ENCODE peak calls at places on chromosomes 5 and 9, in five cellular contexts. Y is AG20443, D is AG09319, C is BE2C, S is aorta. P is an unnamed sample.

GRCh38 chr5:134997015-134997414 is 29.3 kb downstream of the CATSPER3 start:
- DNase-seq in Y (peak; percentile 9), D (no peak), C (no peak), S (no peak), P (no peak)

GRCh38 chr5:143187495-143187894 is 216.0 kb downstream of the NR3C1 start:
- DNase-seq in Y (no peak), D (no peak), C (no peak), S (no peak), P (no peak)

GRCh38 chr9:116978155-116978554 is 291.1 kb downstream of the TRIM32 start:
- DNase-seq in Y (no peak), D (no peak), C (no peak), S (no peak), P (no peak)

GRCh38 chr5:79795764-79796398 is 106.2 kb downstream of the CMYA5 start:
- DNase-seq in Y (peak; percentile 60), D (no peak), C (no peak), S (no peak), P (peak; percentile 47)

GRCh38 chr5:71533142-71533541 is 54.0 kb upstream of the MCCC2 start:
- DNase-seq in Y (no peak), D (no peak), C (no peak), S (no peak), P (no peak)

GRCh38 chr5:149172261-149172660 is 31.0 kb downstream of the ABLIM3 start:
- DNase-seq in Y (peak; percentile 86), D (no peak), C (no peak), S (no peak), P (no peak)

GRCh38 chr5:164573397-164573796 is 1068.0 kb downstream of the MAT2B start:
- DNase-seq in Y (no peak), D (no peak), C (no peak), S (no peak), P (no peak)

GRCh38 chr9:132161743-132162187 is at the start of gene NTNG2:
- DNase-seq in Y (no peak), D (no peak), C (no peak), S (no peak), P (no peak)

GRCh38 chr9:68991457-68991856 is 22.5 kb downstream of the PRKACG start:
- DNase-seq in Y (no peak), D (no peak), C (no peak), S (no peak), P (no peak)

GRCh38 chr5:56617998-56618397 is 197.4 kb upstream of the MAP3K1 start:
- DNase-seq in Y (no peak), D (no peak), C (no peak), S (no peak), P (no peak)

GRCh38 chr9:121353246-121353975 is 16.6 kb downstream of the STOM start:
- DNase-seq in Y (no peak), D (no peak), C (no peak), S (no peak), P (no peak)

GRCh38 chr9:131733601-131734061 is 6.2 kb downstream of the RAPGEF1 start:
- DNase-seq in Y (peak; percentile 85), D (peak; percentile 82), C (peak; percentile 78), S (peak; percentile 74), P (no peak)

GRCh38 chr5:122137702-122138101 is 8.4 kb downstream of the ZNF474 start:
- DNase-seq in Y (no peak), D (no peak), C (no peak), S (no peak), P (no peak)

GRCh38 chr5:67773439-67773988 is 442.0 kb upstream of the PIK3R1 start:
- DNase-seq in Y (peak; percentile 29), D (no peak), C (no peak), S (no peak), P (no peak)

GRCh38 chr5:132364319-132364718 is 5.2 kb upstream of the SLC22A5 start:
- DNase-seq in Y (peak; percentile 81), D (peak; percentile 60), C (no peak), S (no peak), P (no peak)

GRCh38 chr5:114782869-114783268 is 386.8 kb downstream of the TRIM36 start:
- DNase-seq in Y (no peak), D (no peak), C (peak; percentile 18), S (peak; percentile 74), P (no peak)

GRCh38 chr5:1156033-1156753 is 44.3 kb upstream of the SLC12A7 start:
- DNase-seq in Y (no peak), D (no peak), C (no peak), S (no peak), P (no peak)

GRCh38 chr5:107378218-107378899 is 292.4 kb downstream of the EFNA5 start:
- DNase-seq in Y (no peak), D (no peak), C (no peak), S (no peak), P (no peak)

GRCh38 chr9:130336885-130337284 is 71.3 kb downstream of the HMCN2 start:
- DNase-seq in Y (no peak), D (no peak), C (no peak), S (no peak), P (no peak)

GRCh38 chr9:95641591-95641990 is 124.8 kb upstream of the PTCH1 start:
- DNase-seq in Y (no peak), D (no peak), C (peak; percentile 54), S (no peak), P (no peak)

GRCh38 chr5:115098041-115098702 is 71.5 kb downstream of the TRIM36 start:
- DNase-seq in Y (peak; percentile 70), D (peak; percentile 19), C (peak; percentile 46), S (no peak), P (no peak)

GRCh38 chr5:3121813-3122212 is 370.3 kb upstream of the IRX2 start:
- DNase-seq in Y (no peak), D (no peak), C (no peak), S (no peak), P (no peak)

GRCh38 chr9:101307041-101307440 is 77.8 kb downstream of the BAAT start:
- DNase-seq in Y (no peak), D (no peak), C (no peak), S (no peak), P (no peak)

GRCh38 chr9:84456526-84456925 is 116.0 kb upstream of the SLC28A3 start:
- DNase-seq in Y (no peak), D (no peak), C (no peak), S (no peak), P (no peak)

GRCh38 chr5:14487896-14488570 is 93.6 kb upstream of the OTULINL start:
- DNase-seq in Y (peak; percentile 16), D (no peak), C (no peak), S (no peak), P (no peak)

GRCh38 chr9:86925686-86926085 is 21.6 kb downstream of the GAS1 start:
- DNase-seq in Y (peak; percentile 45), D (no peak), C (no peak), S (no peak), P (no peak)

GRCh38 chr9:121613009-121613766 is 38.2 kb upstream of the DAB2IP start:
- DNase-seq in Y (no peak), D (no peak), C (no peak), S (no peak), P (no peak)

GRCh38 chr9:33418090-33418489 is 15.7 kb upstream of the AQP7 start:
- DNase-seq in Y (no peak), D (no peak), C (no peak), S (no peak), P (no peak)

GRCh38 chr9:98795970-98796363 is 388 bp downstream of the ANKS6 start:
- DNase-seq in Y (peak; percentile 60), D (no peak), C (peak; percentile 30), S (peak; percentile 54), P (no peak)

GRCh38 chr5:891117-891836 is 1.3 kb downstream of the BRD9 start:
- DNase-seq in Y (no peak), D (no peak), C (peak; percentile 35), S (no peak), P (no peak)

GRCh38 chr9:105243935-105244273 is 547 bp upstream of the SLC44A1 start:
- DNase-seq in Y (no peak), D (no peak), C (no peak), S (no peak), P (no peak)

GRCh38 chr9:133440884-133441283 is 18.7 kb downstream of the ADAMTS13 start:
- DNase-seq in Y (no peak), D (no peak), C (no peak), S (no peak), P (no peak)

GRCh38 chr5:400282-401215 is 42.4 kb upstream of the EXOC3 start:
- DNase-seq in Y (peak; percentile 78), D (peak; percentile 89), C (no peak), S (peak; percentile 40), P (peak; percentile 17)

GRCh38 chr5:59351076-59351794 is 542.3 kb downstream of the PDE4D start:
- DNase-seq in Y (no peak), D (no peak), C (no peak), S (no peak), P (peak; percentile 33)

GRCh38 chr9:90508940-90509339 is 133.7 kb downstream of the DIRAS2 start:
- DNase-seq in Y (no peak), D (no peak), C (no peak), S (no peak), P (no peak)

GRCh38 chr5:115749016-115749415 is 67.4 kb downstream of the CDO1 start:
- DNase-seq in Y (no peak), D (no peak), C (no peak), S (no peak), P (no peak)

P was measured in ovary.